ENCODE peak calls at places on chromosomes 4 and X, in seven cellular contexts. N is cardiac muscle cell; D is neuronal stem cell; E is WERI-Rb-1; S is suprapubic skin; X is CD8-positive, alpha-beta T cell; P is RWPE2. U is an unnamed sample.

GRCh38 chrX:110425222-110425621 is 66.6 kb downstream of the RTL9 start:
- DNase-seq in E (no peak), P (no peak), X (no peak), S (no peak), N (no peak), D (no peak), U (no peak)

GRCh38 chrX:93591398-93591797 is 82.0 kb downstream of the NAP1L3 start:
- DNase-seq in S (no peak), E (no peak), N (no peak), D (no peak), P (no peak), X (no peak), U (no peak)

GRCh38 chrX:70554081-70554480 is 109.4 kb downstream of the DLG3 start:
- DNase-seq in X (no peak), P (no peak), D (no peak), N (peak; percentile 7), E (no peak), S (no peak), U (no peak)

GRCh38 chrX:108399427-108400165 is 38.6 kb downstream of the COL4A6 start:
- DNase-seq in E (no peak), S (no peak), X (no peak), N (no peak), P (no peak), D (no peak), U (no peak)

GRCh38 chr4:40933272-40934053 is 183.7 kb downstream of the NSUN7 start:
- DNase-seq in P (no peak), S (no peak), E (no peak), X (no peak), N (no peak), D (no peak), U (no peak)

GRCh38 chr4:58871509-58871908 is 1761.3 kb upstream of the IGFBP7 start:
- DNase-seq in D (no peak), N (no peak), S (no peak), P (no peak), E (no peak), X (no peak), U (no peak)

GRCh38 chr4:126106658-126107057 is 791.9 kb downstream of the FAT4 start:
- DNase-seq in P (no peak), D (no peak), N (no peak), E (peak; percentile 31), S (no peak), X (no peak), U (no peak)

GRCh38 chr4:17316566-17316965 is 195.3 kb downstream of the QDPR start:
- DNase-seq in N (no peak), P (no peak), D (no peak), S (no peak), E (no peak), X (no peak), U (no peak)

GRCh38 chr4:57966987-57967760 is 857.0 kb upstream of the IGFBP7 start:
- DNase-seq in N (no peak), D (no peak), X (no peak), P (no peak), S (no peak), E (no peak), U (no peak)

GRCh38 chr4:121108557-121108956 is 36.2 kb upstream of the NDNF start:
- DNase-seq in X (no peak), E (peak; percentile 75), D (no peak), N (no peak), S (no peak), P (no peak), U (no peak)

GRCh38 chrX:34546366-34546765 is 110.7 kb downstream of the TMEM47 start:
- DNase-seq in D (no peak), E (no peak), S (no peak), X (no peak), P (no peak), N (no peak), U (no peak)

GRCh38 chr4:68987007-68987406 is 35.4 kb upstream of the UGT2A3 start:
- DNase-seq in X (no peak), P (no peak), N (no peak), S (no peak), E (no peak), D (no peak), U (no peak)

DNA sequence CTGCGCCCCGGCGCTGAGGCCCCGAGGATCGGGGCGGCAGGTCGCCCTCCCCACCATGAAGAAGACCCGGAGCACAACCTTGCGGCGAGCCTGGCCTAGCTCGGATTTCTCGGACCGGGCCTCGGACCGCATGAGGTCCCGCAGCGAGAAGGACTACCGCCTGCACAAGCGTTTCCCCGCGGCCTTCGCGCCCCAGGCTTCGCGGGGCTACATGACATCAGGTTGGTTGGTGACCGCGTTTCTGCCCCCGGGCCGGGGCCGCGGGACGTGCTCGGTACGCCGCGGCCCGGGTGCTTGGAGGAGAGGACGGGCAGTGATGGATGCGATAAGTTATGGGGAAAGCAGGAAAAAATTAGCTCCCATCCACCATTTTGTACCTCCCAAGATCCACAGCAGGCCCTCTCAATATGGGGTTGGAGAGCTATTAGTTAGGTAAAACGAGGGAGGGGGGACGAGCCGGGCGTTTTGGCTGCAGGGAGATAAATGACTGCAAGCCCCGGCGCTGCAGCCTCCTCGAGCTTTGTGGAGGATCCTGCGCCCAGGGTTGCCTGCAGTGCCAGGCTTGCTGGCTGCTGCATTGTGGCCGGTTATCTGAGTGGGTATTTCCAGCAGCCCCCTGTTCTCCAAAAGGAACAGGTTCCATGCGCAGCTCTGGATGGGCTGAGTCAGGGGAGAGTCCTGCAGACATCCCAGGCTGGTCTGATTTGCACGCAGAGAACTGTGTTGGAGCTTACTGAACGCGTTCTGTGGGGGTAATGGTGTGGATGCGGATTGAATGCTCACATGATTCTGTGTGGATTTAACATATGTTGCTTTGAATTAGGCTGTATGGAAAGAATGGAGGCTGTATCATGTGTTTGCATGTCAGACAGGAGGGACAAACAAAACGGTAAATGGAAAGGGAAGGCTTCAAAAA is 1.9 kb downstream of the STOX2 start:
- DNase-seq in S (no peak), D (peak; percentile 48), N (peak; percentile 53), E (peak; percentile 40), P (no peak), X (no peak), U (no peak)
- H3K27me3 ChIP-seq in S (peaks cover 4% of the 10 kb centered on the region), D (no peaks in the 10 kb centered on the region), N (no peaks in the 10 kb centered on the region), E (peaks cover 14% of the 10 kb centered on the region), P (peaks cover 21% of the 10 kb centered on the region), X (no peaks in the 10 kb centered on the region), U (peaks cover 11% of the 10 kb centered on the region)

GRCh38 chr4:55124337-55125076 is 888 bp downstream of the KDR start:
- DNase-seq in S (no peak), N (peak; percentile 56), E (no peak), X (no peak), P (no peak), D (peak; percentile 8), U (no peak)

GRCh38 chr4:55125087-55125721 is at the start of gene KDR:
- DNase-seq in D (peak; percentile 65), E (no peak), N (peak; percentile 85), S (no peak), X (no peak), P (no peak), U (no peak)

GRCh38 chr4:55127521-55127920 is 2.1 kb upstream of the KDR start:
- DNase-seq in S (no peak), X (no peak), D (no peak), N (no peak), P (no peak), E (no peak), U (no peak)

GRCh38 chr4:55127053-55127452 is 1.7 kb upstream of the KDR start:
- DNase-seq in X (no peak), E (no peak), D (no peak), N (no peak), P (no peak), S (no peak), U (no peak)

DNA sequence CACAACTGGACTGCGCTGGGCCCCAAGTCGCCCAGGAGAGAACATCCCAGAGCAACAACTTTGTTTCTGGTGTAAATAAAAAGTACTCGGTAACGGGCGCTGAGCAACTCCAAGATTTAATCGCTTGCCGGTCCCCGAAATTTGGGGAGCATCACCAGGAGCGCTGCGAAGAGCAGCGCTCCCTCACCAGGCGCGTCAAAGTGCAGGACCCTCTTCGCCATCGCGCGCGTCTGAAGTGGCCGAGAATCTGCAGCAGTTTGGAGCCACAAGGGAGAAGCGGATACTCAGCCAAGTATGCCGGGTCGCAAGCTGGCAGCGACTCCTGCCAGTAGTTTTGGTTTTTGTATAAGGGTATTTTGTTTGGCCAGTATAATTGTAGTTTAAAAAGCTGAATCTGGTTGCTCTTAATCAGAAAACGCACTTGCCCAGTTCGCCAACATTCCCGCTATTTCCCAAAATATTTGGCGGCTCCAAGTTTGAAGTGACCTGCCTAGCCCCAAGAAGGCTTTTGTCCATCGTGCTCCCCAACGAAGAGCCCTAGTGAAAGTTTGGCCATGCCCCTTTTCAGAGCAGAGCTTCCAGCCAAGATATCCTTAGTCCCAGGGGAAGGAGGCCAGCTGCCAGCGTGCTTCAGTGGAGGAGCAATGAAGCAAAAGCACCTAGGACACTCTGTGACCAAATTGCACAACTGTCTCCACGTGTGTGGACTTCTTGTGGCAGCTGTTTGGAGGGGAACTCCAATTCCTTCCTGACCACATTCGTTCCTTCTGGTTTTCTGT is 557 bp upstream of the KDR start:
- DNase-seq in D (no peak), E (no peak), P (no peak), X (no peak), S (no peak), N (peak; percentile 36), U (no peak)
- H3K4me3 ChIP-seq in D (peak overlapping the region; percentile 80), E (no peak overlapping the region), P (peak overlapping the region; percentile 29), X (no peak overlapping the region), S (peak overlapping the region; percentile 56), N (peak overlapping the region; percentile 85), U (no peak overlapping the region)

DNA sequence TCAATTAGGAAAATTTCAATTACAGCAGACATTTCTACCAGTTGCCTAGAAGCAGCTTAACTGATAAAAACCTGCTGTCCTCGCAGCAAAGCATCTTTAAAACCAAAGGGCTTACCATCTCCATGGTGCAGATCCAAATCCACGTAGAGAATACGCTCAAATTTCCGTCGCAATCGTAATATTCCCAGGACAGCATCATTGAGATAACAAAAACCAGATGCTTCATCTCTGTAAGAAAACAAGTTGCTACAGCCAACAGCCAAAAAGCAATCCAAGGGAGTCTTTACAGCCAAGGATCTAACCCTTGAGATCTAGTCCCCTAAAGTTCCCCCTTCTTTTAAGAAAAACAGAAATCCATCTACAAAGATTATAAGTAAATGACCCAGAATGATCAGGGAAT is 77.6 kb downstream of the HDAC8 start:
- DNase-seq in P (no peak), N (no peak), E (no peak), S (no peak), X (no peak), D (no peak), U (no peak)
- H3K27me3 ChIP-seq in P (no peaks in the 10 kb centered on the region), N (no peaks in the 10 kb centered on the region), E (no peaks in the 10 kb centered on the region), S (no peaks in the 10 kb centered on the region), X (no peaks in the 10 kb centered on the region), D (peaks cover 4% of the 10 kb centered on the region), U (no peaks in the 10 kb centered on the region)

GRCh38 chr4:7873881-7874280 is 65.8 kb downstream of the AFAP1 start:
- DNase-seq in X (no peak), S (no peak), P (no peak), N (no peak), E (no peak), D (no peak), U (no peak)

GRCh38 chr4:7874838-7875237 is 64.8 kb downstream of the AFAP1 start:
- DNase-seq in P (no peak), N (no peak), S (no peak), D (no peak), X (no peak), E (no peak), U (no peak)

GRCh38 chr4:7877131-7877530 is 62.5 kb downstream of the AFAP1 start:
- DNase-seq in S (no peak), X (no peak), N (no peak), E (no peak), P (no peak), D (no peak), U (no peak)

GRCh38 chr4:7878323-7878722 is 61.3 kb downstream of the AFAP1 start:
- DNase-seq in P (no peak), S (no peak), X (no peak), D (no peak), E (no peak), N (no peak), U (no peak)

GRCh38 chr4:7876096-7876993 is 63.3 kb downstream of the AFAP1 start:
- DNase-seq in X (peak; percentile 32), E (peak; percentile 53), S (no peak), N (peak; percentile 33), D (no peak), P (no peak), U (no peak)
- H3K4me3 ChIP-seq in X (no peak overlapping the region), E (no peak overlapping the region), S (no peak overlapping the region), N (no peak overlapping the region), D (no peak overlapping the region), P (no peak overlapping the region), U (peak overlapping the region; percentile 30)